ENCODE peak calls at places on chromosomes 2 and 18, in six cellular contexts. K, I, X, R, U and C are unnamed samples.

GRCh38 chr2:163556511-163556910 is 179.3 kb downstream of the FIGN start:
- DNase-seq in K (no peak), I (no peak), X (no peak), R (no peak), U (no peak), C (no peak)

GRCh38 chr2:99597616-99598015 is 107.8 kb upstream of the REV1 start:
- DNase-seq in K (no peak), I (no peak), X (no peak), R (no peak), U (no peak), C (no peak)

GRCh38 chr2:156331572-156332451 is 709 bp downstream of the NR4A2 start:
- DNase-seq in K (no peak), I (peak), X (peak), R (no peak), U (no peak), C (peak)

GRCh38 chr2:40511661-40512213 is 59.8 kb upstream of the SLC8A1 start:
- DNase-seq in K (no peak), I (peak), X (peak), R (no peak), U (no peak), C (peak)

GRCh38 chr2:233406865-233407264 is 52.6 kb downstream of the DGKD start:
- DNase-seq in K (no peak), I (no peak), X (no peak), R (no peak), U (no peak), C (no peak)

GRCh38 chr2:36445191-36445590 is 89.6 kb downstream of the CRIM1 start:
- DNase-seq in K (no peak), I (no peak), X (no peak), R (no peak), U (no peak), C (no peak)

GRCh38 chr2:165698621-165698946 is 95.5 kb downstream of the GALNT3 start:
- DNase-seq in K (peak), I (peak), X (no peak), R (peak), U (no peak), C (peak)

GRCh38 chr2:69381337-69381737 is 5.7 kb downstream of the GFPT1 start:
- DNase-seq in K (no peak), I (no peak), X (no peak), R (no peak), U (no peak), C (no peak)

GRCh38 chr2:135230150-135230549 is 178.1 kb downstream of the RAB3GAP1 start:
- DNase-seq in K (no peak), I (no peak), X (no peak), R (no peak), U (no peak), C (no peak)
- H3K27ac ChIP-seq in K (no peak), I (no peak), X (no peak), R (no peak), U (no peak), C (no peak)

GRCh38 chr2:234993547-234993981 is 41.7 kb downstream of the SH3BP4 start:
- DNase-seq in K (peak), I (no peak), X (no peak), R (no peak), U (no peak), C (no peak)
- H3K27ac ChIP-seq in K (peak), I (no peak), X (no peak), R (no peak), U (no peak), C (no peak)

GRCh38 chr2:28751102-28751955 is at the start of gene PPP1CB:
- DNase-seq in K (peak), I (peak), X (peak), R (peak), U (peak), C (peak)
- H3K27ac ChIP-seq in K (peak), I (peak), X (peak), R (peak), U (peak), C (peak)

GRCh38 chr18:3610818-3611217 is 160.8 kb downstream of the TGIF1 start:
- DNase-seq in K (no peak), I (no peak), X (no peak), R (no peak), U (no peak), C (no peak)
- H3K27ac ChIP-seq in K (no peak), I (no peak), X (no peak), R (no peak), U (no peak), C (no peak)

GRCh38 chr2:191382801-191383200 is 137.6 kb downstream of the MYO1B start:
- DNase-seq in K (no peak), I (no peak), X (peak), R (no peak), U (no peak), C (peak)
- H3K27ac ChIP-seq in K (no peak), I (no peak), X (no peak), R (no peak), U (no peak), C (no peak)

GRCh38 chr2:54615832-54616534 is 107.5 kb upstream of the EML6 start:
- DNase-seq in K (no peak), I (no peak), X (no peak), R (no peak), U (no peak), C (no peak)

GRCh38 chr2:54614815-54615214 is 108.6 kb upstream of the EML6 start:
- DNase-seq in K (no peak), I (no peak), X (no peak), R (no peak), U (no peak), C (no peak)

GRCh38 chr2:54619660-54620231 is 103.7 kb upstream of the EML6 start:
- DNase-seq in K (no peak), I (no peak), X (no peak), R (no peak), U (no peak), C (no peak)

GRCh38 chr2:54618646-54619565 is 104.6 kb upstream of the EML6 start:
- DNase-seq in K (no peak), I (no peak), X (no peak), R (no peak), U (no peak), C (no peak)

DNA sequence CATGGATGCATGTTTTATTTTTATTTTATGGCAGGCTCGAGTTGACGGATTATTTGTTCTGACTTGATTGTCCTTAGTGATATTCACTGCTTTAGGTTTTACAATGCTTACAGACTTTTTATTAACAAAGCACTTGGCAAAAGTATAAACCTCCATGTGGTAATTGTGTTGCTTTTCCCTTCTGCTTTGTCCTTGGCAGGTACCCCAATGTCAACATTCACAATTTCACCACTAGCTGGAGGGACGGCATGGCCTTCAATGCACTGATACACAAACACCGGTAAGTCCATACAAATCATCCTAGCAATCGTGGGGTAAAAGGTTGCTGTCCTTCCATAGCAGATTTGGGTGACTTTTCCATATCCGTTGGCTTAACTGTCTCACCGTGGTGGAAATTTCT is 106.1 kb upstream of the EML6 start:
- DNase-seq in K (no peak), I (no peak), X (no peak), R (no peak), U (no peak), C (peak)
- H3K27ac ChIP-seq in K (no peak), I (peak), X (peak), R (no peak), U (no peak), C (peak)

GRCh38 chr2:130818809-130819208 is 17.9 kb upstream of the ARHGEF4 start:
- DNase-seq in K (no peak), I (no peak), X (no peak), R (no peak), U (no peak), C (no peak)

GRCh38 chr2:130821867-130822266 is 14.8 kb upstream of the ARHGEF4 start:
- DNase-seq in K (no peak), I (no peak), X (no peak), R (no peak), U (no peak), C (no peak)

GRCh38 chr2:130822766-130823165 is 13.9 kb upstream of the ARHGEF4 start:
- DNase-seq in K (no peak), I (no peak), X (no peak), R (no peak), U (no peak), C (no peak)

GRCh38 chr2:130819915-130820861 is 16.5 kb upstream of the ARHGEF4 start:
- DNase-seq in K (no peak), I (no peak), X (no peak), R (no peak), U (no peak), C (no peak)

GRCh38 chr2:130819226-130819914 is 17.3 kb upstream of the ARHGEF4 start:
- DNase-seq in K (no peak), I (no peak), X (no peak), R (no peak), U (no peak), C (no peak)
- H3K27ac ChIP-seq in K (no peak), I (no peak), X (no peak), R (no peak), U (peak), C (peak)

GRCh38 chr2:238645095-238645494 is 202.8 kb upstream of the TWIST2 start:
- DNase-seq in K (no peak), I (no peak), X (no peak), R (no peak), U (no peak), C (no peak)
- H3K27ac ChIP-seq in K (no peak), I (peak), X (no peak), R (no peak), U (no peak), C (no peak)

DNA sequence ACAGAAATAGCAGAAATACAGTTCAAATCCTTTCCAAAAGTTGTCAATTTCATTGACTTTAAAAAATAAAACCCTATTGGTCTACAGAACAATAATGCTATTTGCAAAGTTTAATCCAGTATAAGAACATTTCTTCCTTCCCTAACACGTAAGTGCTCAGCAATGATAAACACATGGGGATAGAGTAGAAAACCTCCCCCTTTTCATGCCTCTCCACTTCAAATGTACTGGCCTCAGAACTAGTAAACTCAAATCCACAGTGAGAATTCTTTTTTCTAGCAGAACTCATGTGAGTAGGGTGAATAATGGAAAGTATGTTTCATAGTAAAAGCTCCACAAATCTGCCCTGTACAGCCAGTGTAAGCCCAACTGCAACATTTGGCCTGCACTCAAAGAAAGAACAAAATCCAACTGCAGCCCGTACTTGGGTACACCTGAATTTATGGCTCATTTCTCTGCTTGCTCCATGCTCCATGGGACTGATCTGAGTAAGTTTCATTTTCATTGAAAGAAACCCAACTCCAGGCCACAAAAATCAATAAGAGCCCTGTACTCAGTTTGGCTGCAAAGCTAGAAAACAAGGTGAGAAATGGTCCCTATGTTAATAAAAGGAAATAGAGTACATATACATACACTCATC is 115.0 kb upstream of the RMDN2 start:
- DNase-seq in K (no peak), I (no peak), X (no peak), R (no peak), U (no peak), C (no peak)
- H3K27ac ChIP-seq in K (no peak), I (peak), X (peak), R (no peak), U (no peak), C (no peak)

GRCh38 chr2:111705206-111705605 is 178.8 kb downstream of the ANAPC1 start:
- DNase-seq in K (peak), I (no peak), X (no peak), R (no peak), U (no peak), C (no peak)
- H3K27ac ChIP-seq in K (peak), I (no peak), X (no peak), R (no peak), U (no peak), C (no peak)